ENCODE peak calls at places on chromosomes 11 and 22, in four cellular contexts. E, W, A and V are unnamed samples.

GRCh38 chr11:816433-816779 is 2.3 kb upstream of the PNPLA2 start:
- DNase-seq in E (no peak), W (no peak), A (no peak), V (no peak)

GRCh38 chr11:77442394-77443053 is 31.4 kb downstream of the PAK1 start:
- DNase-seq in E (no peak), W (no peak), A (no peak), V (no peak)

GRCh38 chr11:75100314-75100713 is 3.6 kb upstream of the OR2AT4 start:
- DNase-seq in E (no peak), W (peak; percentile 70), A (peak; percentile 46), V (peak; percentile 73)

GRCh38 chr11:2102883-2103213 is 36.3 kb downstream of the IGF2 start:
- DNase-seq in E (no peak), W (no peak), A (no peak), V (no peak)

GRCh38 chr22:23152238-23153114 is 7.2 kb downstream of the RAB36 start:
- DNase-seq in E (no peak), W (no peak), A (no peak), V (no peak)

GRCh38 chr11:115161876-115162275 is 342.3 kb downstream of the CADM1 start:
- DNase-seq in E (no peak), W (no peak), A (no peak), V (no peak)

GRCh38 chr11:21988477-21988876 is 204.4 kb upstream of the ANO5 start:
- DNase-seq in E (no peak), W (peak; percentile 14), A (no peak), V (no peak)

GRCh38 chr22:29693671-29694070 is 26.1 kb upstream of the CABP7 start:
- DNase-seq in E (no peak), W (no peak), A (no peak), V (no peak)

GRCh38 chr11:121930004-121930965 is 185.7 kb downstream of the BLID start:
- DNase-seq in E (no peak), W (peak; percentile 12), A (no peak), V (peak; percentile 16)

GRCh38 chr11:95516786-95517185 is 272.8 kb downstream of the FAM76B start:
- DNase-seq in E (no peak), W (peak; percentile 81), A (no peak), V (no peak)

GRCh38 chr11:75795276-75796090 is 19.5 kb upstream of the UVRAG start:
- DNase-seq in E (no peak), W (no peak), A (no peak), V (no peak)

GRCh38 chr11:69513663-69514062 is 32.2 kb downstream of the LINC01488 start:
- DNase-seq in E (no peak), W (no peak), A (no peak), V (no peak)

GRCh38 chr22:28911777-28912669 is 28.7 kb downstream of the ZNRF3 start:
- DNase-seq in E (no peak), W (peak; percentile 32), A (no peak), V (no peak)

GRCh38 chr11:10294289-10294953 is 402 bp upstream of the SBF2 start:
- DNase-seq in E (peak; percentile 47), W (peak; percentile 76), A (no peak), V (no peak)

GRCh38 chr22:33337524-33337923 is 279.3 kb upstream of the SYN3 start:
- DNase-seq in E (no peak), W (no peak), A (no peak), V (no peak)

GRCh38 chr22:29030618-29031235 is 30.9 kb downstream of the C22orf31 start:
- DNase-seq in E (peak; percentile 55), W (peak; percentile 79), A (no peak), V (no peak)

DNA sequence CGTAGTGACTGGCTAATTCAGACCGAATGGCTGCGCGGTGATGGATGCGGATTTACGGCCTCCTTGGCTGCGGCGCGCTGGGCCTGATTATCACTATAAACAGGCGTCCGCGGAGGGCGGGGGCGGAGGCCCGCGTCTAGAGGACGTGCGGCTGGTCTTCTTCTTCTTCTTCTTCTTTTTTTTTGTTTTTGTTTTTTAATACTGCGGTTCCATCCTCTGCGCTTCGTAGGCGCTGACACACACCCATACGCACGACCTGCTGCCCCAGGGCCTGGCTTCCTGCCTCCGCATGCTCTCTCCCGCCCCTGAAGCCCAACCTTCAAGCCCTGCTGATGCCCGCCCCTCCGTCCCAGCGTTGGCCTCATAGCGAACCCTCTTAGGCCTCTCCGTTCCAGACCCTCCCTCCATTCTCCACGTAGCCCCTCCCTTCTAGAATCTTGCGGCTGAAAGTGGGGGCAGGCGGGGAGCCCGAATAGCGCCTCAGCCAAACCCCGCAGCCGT is 2.7 kb upstream of the SLC6A5 start:
- DNase-seq in E (no peak), W (no peak), A (no peak), V (peak; percentile 28)
- TF ChIP-seq CTCF in E (no peak), W (no peak), A (no peak), V (no peak)

DNA sequence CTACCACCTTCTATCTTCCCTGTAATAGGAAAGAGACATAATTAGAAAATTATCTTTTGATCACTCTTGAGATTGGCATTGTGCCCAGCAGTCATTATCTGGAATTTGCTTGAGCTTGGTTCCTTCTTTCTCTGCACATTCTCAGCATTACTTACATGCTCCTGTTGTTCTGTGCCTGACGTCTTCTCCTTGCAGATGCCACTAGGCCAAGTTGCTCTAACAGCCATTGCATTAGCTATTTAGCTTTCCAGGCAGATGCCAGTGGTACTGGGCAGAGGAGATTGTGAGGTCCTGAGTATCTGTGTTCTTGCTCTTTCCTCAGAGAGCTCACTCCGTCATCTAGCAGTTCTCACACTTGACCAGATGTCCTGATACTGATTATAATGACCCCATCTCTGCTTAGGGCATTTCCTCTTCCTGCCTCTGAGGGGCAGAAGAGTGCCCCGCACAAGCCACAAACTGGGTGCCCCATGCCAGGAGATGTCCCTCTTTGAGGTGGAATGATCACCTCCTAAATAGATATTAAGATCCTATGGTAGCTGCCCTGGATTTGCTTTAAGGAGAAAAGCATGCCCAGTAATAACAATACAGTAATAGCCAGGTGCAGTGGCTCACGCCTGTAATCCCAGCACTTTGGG is 30.7 kb downstream of the ARHGAP1 start:
- DNase-seq in E (no peak), W (no peak), A (no peak), V (no peak)
- TF ChIP-seq CTCF in E (peak; percentile 66), W (peak; percentile 30), A (no peak), V (peak; percentile 26)

GRCh38 chr11:73140213-73141030 is 1.7 kb downstream of the FCHSD2 start:
- DNase-seq in E (no peak), W (peak; percentile 45), A (no peak), V (no peak)

GRCh38 chr11:73139476-73140198 is 2.5 kb downstream of the FCHSD2 start:
- DNase-seq in E (no peak), W (peak; percentile 60), A (no peak), V (no peak)

GRCh38 chr11:73135346-73136284 is 6.5 kb downstream of the FCHSD2 start:
- DNase-seq in E (no peak), W (no peak), A (no peak), V (no peak)

GRCh38 chr11:73137942-73138274 is 4.2 kb downstream of the FCHSD2 start:
- DNase-seq in E (no peak), W (no peak), A (no peak), V (no peak)

DNA sequence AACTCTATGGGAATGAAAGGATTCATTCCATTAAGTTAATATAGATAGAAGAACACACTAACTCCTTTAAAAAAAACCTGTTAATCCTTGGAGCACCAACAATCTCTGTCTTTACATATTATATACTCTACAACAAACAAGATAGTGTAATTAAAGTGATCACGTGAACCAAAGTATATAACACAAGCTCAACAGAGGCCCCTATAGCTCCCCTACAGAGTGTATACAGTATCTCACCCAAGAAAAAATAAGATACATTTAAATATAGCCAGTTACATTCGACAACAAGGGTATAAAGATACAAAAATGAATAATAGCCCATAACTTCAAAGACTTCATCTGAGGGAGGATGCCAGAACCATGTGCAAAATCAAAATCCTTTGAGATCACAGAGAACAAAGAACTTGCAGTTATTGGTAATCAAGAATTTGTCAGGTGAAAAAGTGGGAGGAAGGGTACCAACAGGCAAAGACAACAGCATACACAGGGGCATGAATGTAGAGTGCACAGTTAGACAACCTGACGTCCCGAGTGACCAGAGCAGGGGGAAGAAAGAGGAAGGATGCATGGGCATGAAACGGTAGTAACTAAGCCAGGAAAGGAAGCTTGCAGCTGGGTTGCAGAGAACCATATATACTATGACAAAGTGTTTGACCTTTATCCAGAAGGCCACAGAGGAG is 4.7 kb downstream of the FCHSD2 start:
- DNase-seq in E (no peak), W (no peak), A (no peak), V (no peak)
- TF ChIP-seq CTCF in E (no peak), W (no peak), A (peak; percentile 9), V (no peak)

DNA sequence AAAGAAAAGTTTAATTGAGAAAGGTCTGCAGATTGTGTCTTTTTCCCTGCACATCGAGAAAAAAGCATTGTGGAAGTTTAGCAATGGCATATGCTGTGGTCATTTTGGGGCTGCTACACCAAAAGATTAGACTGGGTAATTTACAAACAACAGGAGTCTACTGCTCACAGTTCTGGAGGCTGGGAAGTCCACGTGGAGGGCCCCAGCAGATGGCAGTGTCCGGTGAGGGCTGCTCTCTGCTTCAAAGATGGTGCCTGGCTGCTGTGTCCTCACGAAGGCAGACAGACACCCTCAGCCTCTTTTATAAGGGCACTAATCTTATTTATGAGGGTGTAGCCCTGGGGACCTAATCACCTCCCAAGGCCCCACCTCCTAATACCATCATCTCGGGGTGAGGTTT is 21.1 kb downstream of the PHF21B start:
- DNase-seq in E (no peak), W (no peak), A (no peak), V (no peak)
- TF ChIP-seq CTCF in E (peak; percentile 13), W (no peak), A (no peak), V (no peak)

GRCh38 chr22:30948930-30949342 is 19.6 kb downstream of the MORC2 start:
- DNase-seq in E (no peak), W (peak; percentile 40), A (no peak), V (no peak)

GRCh38 chr22:30947163-30947820 is 21.3 kb downstream of the MORC2 start:
- DNase-seq in E (peak; percentile 70), W (no peak), A (no peak), V (no peak)

GRCh38 chr22:30946354-30946753 is 22.2 kb downstream of the MORC2 start:
- DNase-seq in E (no peak), W (no peak), A (no peak), V (no peak)

GRCh38 chr22:30947821-30948454 is 20.6 kb downstream of the MORC2 start:
- DNase-seq in E (no peak), W (peak; percentile 73), A (no peak), V (peak; percentile 28)

GRCh38 chr22:30949934-30950660 is 18.5 kb downstream of the MORC2 start:
- DNase-seq in E (no peak), W (no peak), A (no peak), V (no peak)
- TF ChIP-seq CTCF in E (no peak), W (no peak), A (no peak), V (no peak)

DNA sequence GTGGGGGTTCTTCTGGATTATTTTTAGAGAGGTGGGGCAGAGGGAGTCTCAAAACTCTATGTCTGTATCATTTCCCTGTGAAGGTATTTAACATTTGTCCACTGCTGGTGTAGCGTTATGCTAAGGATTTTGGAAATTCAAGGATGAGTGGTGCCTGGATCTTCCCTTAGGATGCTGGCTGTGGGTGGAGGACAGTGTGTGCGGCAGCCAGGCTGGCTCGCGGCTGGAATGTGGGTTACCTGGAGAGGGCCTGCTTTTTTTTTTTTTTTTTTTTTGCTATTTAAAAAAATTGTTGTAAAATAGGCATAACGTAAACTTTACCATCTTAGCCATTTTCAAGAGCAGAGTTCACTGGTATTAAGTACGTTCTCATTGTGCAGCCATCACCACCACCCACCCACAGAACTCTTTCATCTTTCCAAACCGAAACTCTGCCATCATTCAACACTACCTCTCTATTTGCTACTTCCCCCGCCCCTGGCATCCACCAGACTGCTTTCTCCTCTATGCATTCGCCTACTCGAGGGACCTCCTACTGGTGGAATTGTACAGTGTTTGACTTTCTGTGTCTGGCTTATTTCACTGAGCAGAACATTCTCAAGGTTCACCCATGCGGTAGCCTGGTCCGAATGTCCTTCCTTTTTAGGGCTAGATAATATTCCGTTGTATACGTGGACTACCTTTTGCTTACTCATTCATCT is 67.1 kb downstream of the PARVB start:
- DNase-seq in E (peak; percentile 58), W (peak; percentile 36), A (no peak), V (no peak)
- TF ChIP-seq CTCF in E (no peak), W (peak; percentile 31), A (no peak), V (peak; percentile 17)